ENCODE peak calls at places on chromosome 6, in seven cellular contexts. W is GM23338, R is transverse colon, S is mucosa of descending colon, N is astrocyte, C is activated B cell treated with CpG ODN at 0.5 μM for 24 hours, Z is GM13976. D is an unnamed sample.

GRCh38 chr6:133202610-133203343 is 38.4 kb upstream of the EYA4 start:
- DNase-seq in W (no peak), R (no peak), S (no peak), N (peak), C (no peak), Z (no peak), D (no peak)

GRCh38 chr6:10101551-10102252 is 313.2 kb downstream of the TFAP2A start:
- DNase-seq in W (no peak), R (no peak), S (no peak), N (peak), C (no peak), Z (no peak), D (no peak)

GRCh38 chr6:6661684-6662083 is 73.2 kb downstream of the LY86 start:
- DNase-seq in W (no peak), R (peak), S (no peak), N (peak), C (no peak), Z (no peak), D (no peak)

GRCh38 chr6:160088069-160088773 is 33.4 kb upstream of the SLC22A1 start:
- DNase-seq in W (peak), R (peak), S (no peak), N (peak), C (no peak), Z (no peak), D (no peak)

GRCh38 chr6:53192590-53193232 is 44.1 kb upstream of the GCM1 start:
- DNase-seq in W (peak), R (no peak), S (no peak), N (no peak), C (no peak), Z (no peak), D (no peak)

GRCh38 chr6:142675517-142675916 is 269.5 kb downstream of the HIVEP2 start:
- DNase-seq in W (no peak), R (no peak), S (no peak), N (no peak), C (no peak), Z (no peak), D (no peak)

GRCh38 chr6:138293428-138293827 is 75.1 kb upstream of the PBOV1 start:
- DNase-seq in W (no peak), R (no peak), S (no peak), N (peak), C (no peak), Z (no peak), D (no peak)

GRCh38 chr6:73079611-73079955 is 145.7 kb downstream of the KHDC1L start:
- DNase-seq in W (no peak), R (no peak), S (no peak), N (peak), C (no peak), Z (no peak), D (no peak)

GRCh38 chr6:151765444-151765886 is 42.0 kb upstream of the ESR1 start:
- DNase-seq in W (peak), R (peak), S (no peak), N (peak), C (no peak), Z (peak), D (no peak)
- TF ChIP-seq CTCF in W (peak), R (peak), S (peak), N (peak), C (peak), Z (peak), D (peak)

GRCh38 chr6:122399348-122400120 is at the start of gene HSF2:
- DNase-seq in W (peak), R (peak), S (peak), N (peak), C (peak), Z (peak), D (peak)
- TF ChIP-seq CTCF in W (no peak), R (no peak), S (no peak), N (no peak), C (no peak), Z (no peak), D (peak)

GRCh38 chr6:27492776-27493175 is 19.9 kb upstream of the ZNF184 start:
- DNase-seq in W (no peak), R (no peak), S (no peak), N (no peak), C (no peak), Z (no peak), D (no peak)

GRCh38 chr6:27494987-27495385 is 22.1 kb upstream of the ZNF184 start:
- DNase-seq in W (no peak), R (no peak), S (no peak), N (no peak), C (no peak), Z (no peak), D (no peak)

GRCh38 chr6:27494103-27494502 is 21.2 kb upstream of the ZNF184 start:
- DNase-seq in W (no peak), R (no peak), S (no peak), N (no peak), C (no peak), Z (no peak), D (no peak)

GRCh38 chr6:27500177-27500576 is 27.3 kb upstream of the ZNF184 start:
- DNase-seq in W (peak), R (no peak), S (no peak), N (no peak), C (no peak), Z (no peak), D (no peak)

DNA sequence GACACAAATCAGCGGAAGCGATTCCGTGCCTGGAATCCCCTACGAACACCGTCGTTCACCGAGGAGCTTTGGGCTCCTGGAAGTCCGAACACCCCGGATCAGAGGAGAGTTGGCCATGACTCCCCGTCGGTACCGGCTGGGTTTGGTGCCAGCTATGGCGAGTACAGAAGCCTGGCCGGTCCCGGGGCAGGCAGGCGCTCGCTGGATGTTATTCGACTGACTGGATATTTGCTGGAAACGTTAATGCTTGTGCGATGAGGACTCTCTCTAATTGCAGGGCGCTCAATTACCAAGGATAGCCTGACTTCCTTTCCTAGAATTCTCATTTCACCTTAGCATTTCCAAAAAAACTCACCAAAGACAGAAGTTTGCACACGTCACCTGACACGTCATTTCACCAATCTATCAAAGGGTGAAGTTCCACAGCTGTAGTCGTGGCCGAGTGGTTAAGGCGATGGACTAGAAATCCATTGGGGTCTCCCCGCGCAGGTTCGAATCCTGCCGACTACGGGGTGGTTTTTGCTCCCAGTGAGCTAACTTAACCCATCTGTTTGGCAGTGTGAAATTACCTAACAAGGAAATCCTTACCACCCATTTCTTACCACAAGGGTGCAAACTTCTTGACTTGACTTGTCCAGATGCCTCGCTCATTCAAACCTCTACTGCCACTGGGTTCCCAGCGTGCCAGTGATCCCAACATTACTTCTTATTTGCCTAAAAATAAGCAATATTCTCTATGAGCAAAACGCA is 22.7 kb upstream of the ZNF184 start:
- DNase-seq in W (peak), R (no peak), S (no peak), N (peak), C (no peak), Z (peak), D (no peak)
- TF ChIP-seq CTCF in W (peak), R (no peak), S (no peak), N (peak), C (no peak), Z (no peak), D (no peak)

GRCh38 chr6:119283214-119283613 is 66.3 kb downstream of the MAN1A1 start:
- DNase-seq in W (no peak), R (no peak), S (no peak), N (peak), C (no peak), Z (no peak), D (no peak)

GRCh38 chr6:119280586-119281163 is 68.9 kb downstream of the MAN1A1 start:
- DNase-seq in W (no peak), R (no peak), S (no peak), N (peak), C (no peak), Z (no peak), D (no peak)

GRCh38 chr6:119283979-119284545 is 65.5 kb downstream of the MAN1A1 start:
- DNase-seq in W (no peak), R (no peak), S (no peak), N (no peak), C (no peak), Z (no peak), D (no peak)

GRCh38 chr6:119285908-119286625 is 63.5 kb downstream of the MAN1A1 start:
- DNase-seq in W (no peak), R (no peak), S (no peak), N (peak), C (no peak), Z (no peak), D (no peak)

DNA sequence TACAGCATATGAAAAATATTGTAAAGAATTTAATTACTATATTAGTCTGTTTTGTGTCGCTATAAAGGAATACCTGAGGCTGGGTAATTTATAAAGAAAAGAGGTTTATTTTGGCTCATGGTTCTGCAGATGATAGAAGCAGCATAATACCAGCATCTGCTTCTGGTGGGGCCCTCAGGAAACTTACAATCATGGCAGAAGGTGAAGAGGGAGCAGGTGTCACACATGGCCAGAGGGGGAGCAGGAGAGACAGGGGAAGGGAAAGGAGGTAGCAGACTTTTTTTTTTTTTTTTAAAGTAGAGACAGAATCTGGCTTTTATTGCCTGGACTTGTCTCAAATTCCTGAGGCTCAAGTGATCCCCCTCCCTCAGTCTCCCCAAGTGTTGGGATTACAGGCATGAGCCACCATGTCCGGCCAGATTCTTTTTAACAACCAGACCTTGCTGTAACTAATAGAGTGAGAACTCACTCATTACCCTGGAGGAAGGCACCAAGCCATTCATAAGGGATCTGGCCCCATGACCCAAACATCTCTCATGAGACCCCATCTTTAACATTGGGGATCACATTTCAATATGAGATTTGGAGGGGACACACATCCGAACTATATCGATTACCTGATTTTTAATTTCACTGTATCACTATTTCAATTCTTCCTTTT is 64.6 kb downstream of the MAN1A1 start:
- DNase-seq in W (peak), R (no peak), S (no peak), N (no peak), C (no peak), Z (no peak), D (no peak)
- TF ChIP-seq CTCF in W (peak), R (no peak), S (no peak), N (no peak), C (no peak), Z (no peak), D (no peak)

GRCh38 chr6:34272022-34272926 is 23.5 kb upstream of the SMIM29 start:
- DNase-seq in W (peak), R (no peak), S (no peak), N (no peak), C (no peak), Z (peak), D (no peak)
- TF ChIP-seq CTCF in W (peak), R (no peak), S (no peak), N (no peak), C (no peak), Z (no peak), D (no peak)

DNA sequence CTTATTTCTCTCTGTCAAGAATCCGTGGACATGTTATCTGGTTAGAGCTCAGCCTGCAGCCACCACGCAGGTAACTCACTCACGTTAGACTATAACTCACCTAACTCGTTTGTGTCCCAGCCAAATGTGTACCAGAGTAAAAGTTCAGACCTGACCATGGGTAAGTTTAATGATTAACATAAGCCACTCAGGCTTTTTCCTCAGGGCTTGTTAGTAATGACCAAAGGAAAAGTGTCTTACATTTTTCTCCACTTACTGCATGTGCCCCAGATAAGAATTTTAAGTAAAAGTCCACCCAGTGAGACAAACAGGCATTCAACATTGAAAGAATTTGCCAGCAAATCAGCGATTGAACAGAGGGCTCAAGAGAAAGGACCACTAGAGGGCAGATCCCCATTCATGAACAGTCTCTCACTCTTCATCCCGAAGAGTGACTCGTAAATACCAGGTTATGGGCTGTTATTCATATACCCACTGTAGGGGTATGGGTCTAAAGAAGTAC is at the start of gene PKHD1:
- DNase-seq in W (peak), R (peak), S (no peak), N (no peak), C (no peak), Z (peak), D (no peak)
- TF ChIP-seq CTCF in W (peak), R (peak), S (no peak), N (no peak), C (no peak), Z (no peak), D (peak)

GRCh38 chr6:169093770-169094553 is 159.7 kb downstream of the THBS2 start:
- DNase-seq in W (no peak), R (no peak), S (no peak), N (no peak), C (no peak), Z (no peak), D (peak)

GRCh38 chr6:169098136-169098535 is 155.5 kb downstream of the THBS2 start:
- DNase-seq in W (no peak), R (no peak), S (no peak), N (peak), C (no peak), Z (no peak), D (no peak)

GRCh38 chr6:169097336-169098052 is 156.2 kb downstream of the THBS2 start:
- DNase-seq in W (no peak), R (no peak), S (no peak), N (peak), C (no peak), Z (no peak), D (no peak)

GRCh38 chr6:169095153-169095552 is 158.5 kb downstream of the THBS2 start:
- DNase-seq in W (no peak), R (no peak), S (no peak), N (no peak), C (no peak), Z (no peak), D (peak)

DNA sequence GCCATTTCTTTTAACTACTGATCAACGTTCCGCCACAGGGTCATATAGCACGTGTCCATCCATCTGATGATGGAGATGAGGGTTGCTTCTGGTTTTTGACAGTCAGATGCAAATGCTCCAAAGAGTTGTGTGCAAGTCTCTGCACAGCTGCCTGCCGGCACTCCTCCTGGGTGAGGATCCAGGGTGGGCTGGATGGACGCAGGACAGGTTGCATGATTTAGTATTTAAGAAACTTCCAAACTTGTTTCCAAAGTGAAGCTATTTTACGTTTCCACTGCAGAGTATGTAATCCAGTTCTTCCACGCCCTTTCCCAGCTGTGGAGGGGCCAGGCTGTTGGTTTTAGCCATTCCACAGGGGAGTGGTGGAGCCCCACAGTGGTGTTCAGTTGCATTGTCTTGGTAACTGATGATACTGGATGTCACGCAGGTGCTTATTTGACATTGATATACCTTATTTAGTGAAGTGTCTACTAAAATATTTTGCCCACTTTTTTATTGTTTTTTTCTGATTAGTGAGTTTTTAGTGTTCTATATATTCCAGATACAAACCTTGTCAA is 157.2 kb downstream of the THBS2 start:
- DNase-seq in W (no peak), R (no peak), S (no peak), N (no peak), C (no peak), Z (no peak), D (peak)
- TF ChIP-seq CTCF in W (no peak), R (no peak), S (no peak), N (no peak), C (no peak), Z (no peak), D (no peak)

GRCh38 chr6:156943816-156944215 is 166.6 kb downstream of the ARID1B start:
- DNase-seq in W (no peak), R (no peak), S (no peak), N (no peak), C (no peak), Z (no peak), D (no peak)

GRCh38 chr6:156944412-156944811 is 167.2 kb downstream of the ARID1B start:
- DNase-seq in W (peak), R (no peak), S (no peak), N (no peak), C (no peak), Z (no peak), D (no peak)

GRCh38 chr6:156946370-156946936 is 169.3 kb downstream of the ARID1B start:
- DNase-seq in W (no peak), R (no peak), S (no peak), N (no peak), C (no peak), Z (no peak), D (no peak)

GRCh38 chr6:156942266-156942665 is 165.1 kb downstream of the ARID1B start:
- DNase-seq in W (peak), R (no peak), S (no peak), N (no peak), C (no peak), Z (no peak), D (no peak)

GRCh38 chr6:156943167-156943566 is 166.0 kb downstream of the ARID1B start:
- DNase-seq in W (no peak), R (no peak), S (no peak), N (peak), C (no peak), Z (no peak), D (no peak)
- TF ChIP-seq CTCF in W (no peak), R (no peak), S (no peak), N (no peak), C (no peak), Z (no peak), D (no peak)

GRCh38 chr6:161649841-161650240 is 376.0 kb upstream of the AGPAT4 start:
- DNase-seq in W (no peak), R (no peak), S (no peak), N (no peak), C (no peak), Z (no peak), D (no peak)
- TF ChIP-seq CTCF in W (no peak), R (no peak), S (no peak), N (no peak), C (no peak), Z (no peak), D (no peak)

GRCh38 chr6:165852676-165853075 is 189.6 kb upstream of the PDE10A start:
- DNase-seq in W (no peak), R (no peak), S (no peak), N (no peak), C (no peak), Z (peak), D (no peak)

GRCh38 chr6:165850434-165851019 is 187.5 kb upstream of the PDE10A start:
- DNase-seq in W (peak), R (peak), S (no peak), N (peak), C (peak), Z (peak), D (no peak)

GRCh38 chr6:165848099-165848461 is 185.0 kb upstream of the PDE10A start:
- DNase-seq in W (peak), R (no peak), S (no peak), N (no peak), C (no peak), Z (no peak), D (no peak)

GRCh38 chr6:165847407-165848098 is 184.5 kb upstream of the PDE10A start:
- DNase-seq in W (no peak), R (peak), S (no peak), N (peak), C (no peak), Z (no peak), D (no peak)

GRCh38 chr6:165849539-165850430 is 186.7 kb upstream of the PDE10A start:
- DNase-seq in W (no peak), R (no peak), S (no peak), N (no peak), C (no peak), Z (no peak), D (no peak)
- TF ChIP-seq CTCF in W (no peak), R (no peak), S (no peak), N (no peak), C (no peak), Z (no peak), D (no peak)

D was measured in coronary artery.